ENCODE peak calls at places on chromosomes 1 and 21, in five cellular contexts. T, N, G, Y and R are unnamed samples.

GRCh38 chr1:37634554-37635308 is at the start of gene RSPO1:
- DNase-seq in T (peak; percentile 22), N (peak; percentile 47), G (peak; percentile 20), Y (no peak), R (peak; percentile 12)

GRCh38 chr1:147580200-147580557 is 38.9 kb downstream of the BCL9 start:
- DNase-seq in T (no peak), N (no peak), G (peak; percentile 12), Y (no peak), R (no peak)

GRCh38 chr21:43204638-43205037 is 35.8 kb downstream of the CRYAA start:
- DNase-seq in T (no peak), N (no peak), G (no peak), Y (no peak), R (no peak)

GRCh38 chr1:234612352-234613127 is 2.6 kb upstream of the IRF2BP2 start:
- DNase-seq in T (peak; percentile 96), N (no peak), G (peak; percentile 99), Y (peak; percentile 89), R (peak; percentile 99)

GRCh38 chr1:114956570-114956969 is 73.1 kb upstream of the TSHB start:
- DNase-seq in T (no peak), N (peak; percentile 66), G (peak; percentile 17), Y (no peak), R (peak; percentile 70)

GRCh38 chr1:93851327-93851712 is 27.7 kb downstream of the DNTTIP2 start:
- DNase-seq in T (no peak), N (no peak), G (no peak), Y (no peak), R (no peak)

GRCh38 chr1:1440941-1441888 is 5.7 kb downstream of the VWA1 start:
- DNase-seq in T (no peak), N (no peak), G (peak; percentile 44), Y (peak; percentile 40), R (no peak)

GRCh38 chr1:23417570-23417969 is 7.0 kb downstream of the TCEA3 start:
- DNase-seq in T (peak; percentile 46), N (no peak), G (no peak), Y (peak; percentile 39), R (no peak)

GRCh38 chr1:247121382-247121781 is 17.2 kb upstream of the ZNF669 start:
- DNase-seq in T (no peak), N (peak; percentile 2), G (no peak), Y (no peak), R (no peak)

DNA sequence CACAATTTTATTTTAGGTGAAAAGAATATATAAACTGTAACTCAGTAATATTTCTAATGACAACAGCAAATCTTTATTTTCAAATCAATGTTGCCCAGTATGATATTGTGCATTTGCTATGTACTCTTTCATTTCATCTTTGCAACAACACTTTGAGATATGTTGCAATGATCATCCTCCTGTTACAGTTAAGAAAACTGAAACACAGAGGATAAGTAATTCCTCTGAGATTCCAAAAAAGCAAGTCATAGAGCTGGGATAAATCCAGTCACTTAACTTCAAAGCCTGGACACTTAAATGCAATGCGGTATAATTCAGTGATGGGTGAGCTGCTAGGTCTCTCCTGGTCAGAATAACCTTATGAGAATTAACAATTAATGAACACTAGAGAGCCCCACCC is 48.6 kb upstream of the EXO1 start:
- DNase-seq in T (no peak), N (no peak), G (peak; percentile 26), Y (no peak), R (peak; percentile 8)
- TF ChIP-seq CTCF in T (no peak), N (no peak), G (no peak), Y (no peak), R (no peak)

GRCh38 chr1:241675983-241676382 is 23.9 kb downstream of the WDR64 start:
- DNase-seq in T (no peak), N (no peak), G (no peak), Y (no peak), R (no peak)
- TF ChIP-seq CTCF in T (no peak), N (no peak), G (no peak), Y (no peak), R (no peak)

GRCh38 chr1:43969746-43970466 is at the start of gene DPH2:
- DNase-seq in T (peak; percentile 97), N (peak; percentile 99), G (peak; percentile 97), Y (peak; percentile 99), R (peak; percentile 99)
- TF ChIP-seq CTCF in T (no peak), N (peak; percentile 14), G (peak; percentile 5), Y (peak; percentile 14), R (no peak)

GRCh38 chr1:207620573-207620893 is 24.4 kb upstream of the CR1L start:
- DNase-seq in T (no peak), N (no peak), G (no peak), Y (no peak), R (no peak)
- TF ChIP-seq CTCF in T (no peak), N (peak; percentile 7), G (no peak), Y (no peak), R (no peak)

GRCh38 chr1:233289676-233290075 is 5.8 kb downstream of the PCNX2 start:
- DNase-seq in T (no peak), N (peak; percentile 90), G (no peak), Y (no peak), R (no peak)
- TF ChIP-seq CTCF in T (no peak), N (no peak), G (no peak), Y (no peak), R (no peak)

GRCh38 chr21:45849651-45850050 is 131.9 kb upstream of the COL6A1 start:
- DNase-seq in T (no peak), N (peak; percentile 6), G (no peak), Y (no peak), R (no peak)

GRCh38 chr21:45848352-45848751 is 133.2 kb upstream of the COL6A1 start:
- DNase-seq in T (no peak), N (no peak), G (no peak), Y (no peak), R (no peak)

GRCh38 chr21:45846373-45847160 is 135.0 kb upstream of the COL6A1 start:
- DNase-seq in T (no peak), N (peak; percentile 20), G (peak; percentile 39), Y (no peak), R (no peak)

GRCh38 chr21:45848805-45849204 is 132.8 kb upstream of the COL6A1 start:
- DNase-seq in T (no peak), N (no peak), G (no peak), Y (no peak), R (no peak)

GRCh38 chr21:45847870-45848269 is 133.7 kb upstream of the COL6A1 start:
- DNase-seq in T (no peak), N (peak; percentile 11), G (no peak), Y (no peak), R (no peak)
- TF ChIP-seq CTCF in T (no peak), N (no peak), G (no peak), Y (no peak), R (no peak)

GRCh38 chr1:51566260-51566659 is 47.2 kb upstream of the EPS15 start:
- DNase-seq in T (no peak), N (no peak), G (no peak), Y (no peak), R (no peak)
- TF ChIP-seq CTCF in T (no peak), N (no peak), G (no peak), Y (no peak), R (no peak)

DNA sequence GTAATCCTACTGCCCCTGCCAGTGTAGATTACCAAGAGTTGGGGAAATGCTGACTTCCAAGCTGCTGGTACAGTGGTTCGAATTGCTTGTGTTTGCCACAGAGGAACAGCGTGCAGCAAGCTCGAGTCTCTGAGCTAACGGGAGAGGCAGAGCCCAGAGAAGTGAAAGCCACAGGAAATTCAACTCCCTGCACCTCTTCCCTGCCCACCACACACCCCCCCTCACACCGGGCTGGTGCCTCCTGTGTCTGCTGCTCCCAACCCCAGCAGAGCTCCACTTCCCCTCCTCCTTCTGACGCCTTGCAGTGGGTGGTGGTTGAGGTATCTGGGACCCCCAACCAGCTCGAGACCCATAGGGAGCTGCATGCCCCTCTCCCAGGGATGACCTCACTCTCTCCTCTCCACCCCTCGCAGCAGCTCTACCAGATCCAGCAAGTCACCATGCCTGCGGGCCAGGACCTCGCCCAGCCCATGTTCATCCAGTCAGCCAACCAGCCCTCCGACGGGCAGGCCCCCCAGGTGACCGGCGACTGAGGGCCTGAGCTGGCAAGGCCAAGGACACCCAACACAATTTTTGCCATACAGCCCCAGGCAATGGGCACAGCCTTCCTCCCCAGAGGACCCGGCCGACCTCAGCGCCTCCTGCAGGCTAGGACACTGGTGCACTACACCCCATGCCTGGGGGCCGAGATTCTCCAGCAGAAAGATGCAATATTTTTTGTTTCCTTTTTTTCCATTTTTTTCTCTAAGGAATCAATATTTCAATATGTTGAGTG is 13.1 kb upstream of the KCNQ4 start:
- DNase-seq in T (no peak), N (peak; percentile 52), G (no peak), Y (no peak), R (no peak)
- TF ChIP-seq CTCF in T (no peak), N (peak; percentile 59), G (no peak), Y (no peak), R (no peak)

GRCh38 chr1:18197299-18197698 is 89.7 kb downstream of the IGSF21 start:
- DNase-seq in T (no peak), N (no peak), G (no peak), Y (no peak), R (no peak)
- TF ChIP-seq CTCF in T (no peak), N (no peak), G (no peak), Y (no peak), R (no peak)

GRCh38 chr1:202563818-202564217 is 146.4 kb downstream of the SYT2 start:
- DNase-seq in T (no peak), N (no peak), G (no peak), Y (peak; percentile 56), R (no peak)

GRCh38 chr1:202567747-202568146 is 142.5 kb downstream of the SYT2 start:
- DNase-seq in T (no peak), N (peak; percentile 38), G (peak; percentile 55), Y (no peak), R (peak; percentile 63)

GRCh38 chr1:202564958-202565497 is 145.2 kb downstream of the SYT2 start:
- DNase-seq in T (no peak), N (no peak), G (no peak), Y (no peak), R (no peak)

GRCh38 chr1:202568466-202569196 is 141.6 kb downstream of the SYT2 start:
- DNase-seq in T (no peak), N (no peak), G (no peak), Y (no peak), R (peak; percentile 56)

DNA sequence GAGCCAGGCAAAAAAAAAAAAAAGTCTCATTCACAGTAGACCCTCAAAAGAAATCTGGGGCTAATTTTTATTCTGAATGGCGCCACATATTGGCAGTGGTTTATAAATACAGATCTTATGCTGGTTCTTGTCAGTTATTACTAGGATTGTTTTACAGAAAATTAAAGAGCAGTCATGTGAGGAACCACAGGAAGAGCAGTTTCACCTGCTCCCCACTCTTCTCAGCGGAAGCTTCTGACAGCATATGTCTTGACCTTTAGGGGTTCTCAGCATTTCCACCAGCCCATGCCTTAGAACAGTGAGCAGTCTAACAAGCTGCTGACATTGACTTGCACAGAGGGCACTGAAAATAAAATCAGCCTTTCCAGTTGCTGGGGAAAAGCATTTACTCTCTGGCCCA is 144.4 kb downstream of the SYT2 start:
- DNase-seq in T (no peak), N (no peak), G (no peak), Y (no peak), R (no peak)
- TF ChIP-seq CTCF in T (no peak), N (no peak), G (no peak), Y (no peak), R (no peak)